ENCODE peak calls at places on chromosome 20, in five cellular contexts. U is activated CD4-positive, CD25-positive, alpha-beta regulatory T cell treated with anti-CD3 and anti-CD28 coated beads, Interleukin-2, amount 50 U/mL, for 72 hours; A is anterior cingulate cortex; K is GM12891; G is GM12864. W is an unnamed sample.
A peak's percentile ranks its signal among the peaks of the same experiment; 100 is the strongest.

GRCh38 chr20:63124782-63125580 is 91.0 kb downstream of the YTHDF1 start:
- DNase-seq in U (peak; percentile 14), A (no peak), K (no peak), G (no peak), W (no peak)

GRCh38 chr20:45470262-45470931 is 844 bp downstream of the WFDC2 start:
- DNase-seq in U (no peak), A (no peak), K (no peak), G (no peak), W (no peak)

GRCh38 chr20:32456869-32457421 is 98.8 kb downstream of the ASXL1 start:
- DNase-seq in U (no peak), A (peak; percentile 52), K (peak; percentile 98), G (no peak), W (no peak)

GRCh38 chr20:20820104-20820503 is 107.7 kb upstream of the RALGAPA2 start:
- DNase-seq in U (no peak), A (no peak), K (no peak), G (no peak), W (no peak)

GRCh38 chr20:45792513-45793118 is 862 bp downstream of the DNTTIP1 start:
- DNase-seq in U (no peak), A (no peak), K (no peak), G (no peak), W (no peak)

GRCh38 chr20:12171927-12172581 is 254.4 kb downstream of the BTBD3 start:
- DNase-seq in U (no peak), A (no peak), K (no peak), G (no peak), W (no peak)

GRCh38 chr20:44085616-44086434 is 101.2 kb downstream of the JPH2 start:
- DNase-seq in U (no peak), A (no peak), K (no peak), G (no peak), W (no peak)

GRCh38 chr20:46572181-46572580 is 21.7 kb upstream of the OCSTAMP start:
- DNase-seq in U (no peak), A (peak; percentile 80), K (no peak), G (no peak), W (peak; percentile 95)

GRCh38 chr20:38674178-38675133 is 49.8 kb upstream of the SLC32A1 start:
- DNase-seq in U (peak; percentile 61), A (peak; percentile 61), K (peak; percentile 73), G (peak; percentile 18), W (peak; percentile 78)

GRCh38 chr20:48725589-48725991 is 102.2 kb downstream of the PREX1 start:
- DNase-seq in U (no peak), A (no peak), K (no peak), G (no peak), W (no peak)

GRCh38 chr20:4320284-4320683 is 304.9 kb upstream of the RNF24 start:
- DNase-seq in U (no peak), A (no peak), K (no peak), G (no peak), W (no peak)

GRCh38 chr20:43911066-43911465 is 3.6 kb upstream of the TOX2 start:
- DNase-seq in U (no peak), A (no peak), K (no peak), G (no peak), W (no peak)